ENCODE peak calls at places on chromosome 15, in four cellular contexts. H, A, N and I are unnamed samples.

GRCh38 chr15:51878446-51879386 is 49.3 kb downstream of the TMOD3 start:
- DNase-seq in H (peak; percentile 97), A (no peak), N (no peak), I (peak; percentile 62)

GRCh38 chr15:78617131-78617915 is 3.5 kb downstream of the CHRNA3 start:
- DNase-seq in H (no peak), A (peak; percentile 22), N (no peak), I (no peak)

GRCh38 chr15:54208786-54209185 is 230.5 kb downstream of the UNC13C start:
- DNase-seq in H (no peak), A (no peak), N (no peak), I (no peak)

GRCh38 chr15:79073336-79073735 is 17.2 kb downstream of the RASGRF1 start:
- DNase-seq in H (no peak), A (no peak), N (no peak), I (no peak)

GRCh38 chr15:67176195-67176971 is 78.1 kb downstream of the AAGAB start:
- DNase-seq in H (no peak), A (peak; percentile 88), N (no peak), I (no peak)

GRCh38 chr15:95085056-95085455 is 853.7 kb downstream of the MCTP2 start:
- DNase-seq in H (no peak), A (no peak), N (no peak), I (no peak)

GRCh38 chr15:48794697-48795134 is 16.2 kb downstream of the CEP152 start:
- DNase-seq in H (peak; percentile 47), A (no peak), N (no peak), I (no peak)

GRCh38 chr15:63968700-63969099 is 77.6 kb downstream of the DAPK2 start:
- DNase-seq in H (no peak), A (no peak), N (no peak), I (no peak)

GRCh38 chr15:29088666-29089065 is 181.0 kb downstream of the NSMCE3 start:
- DNase-seq in H (no peak), A (no peak), N (no peak), I (no peak)

GRCh38 chr15:89499156-89499555 is 2.8 kb upstream of the RHCG start:
- DNase-seq in H (no peak), A (no peak), N (no peak), I (no peak)

GRCh38 chr15:66630801-66631351 is 65.1 kb upstream of the LCTL start:
- DNase-seq in H (no peak), A (no peak), N (no peak), I (no peak)

GRCh38 chr15:73368301-73369072 is at the start of gene HCN4:
- DNase-seq in H (no peak), A (no peak), N (no peak), I (no peak)

GRCh38 chr15:52003710-52004109 is 15.3 kb upstream of the MAPK6 start:
- DNase-seq in H (peak; percentile 28), A (no peak), N (no peak), I (no peak)

GRCh38 chr15:29970402-29970695 is 112.4 kb upstream of the GOLGA8J start:
- DNase-seq in H (no peak), A (no peak), N (no peak), I (no peak)

GRCh38 chr15:66235866-66236265 is 17.7 kb downstream of the MEGF11 start:
- DNase-seq in H (no peak), A (no peak), N (no peak), I (no peak)

DNA sequence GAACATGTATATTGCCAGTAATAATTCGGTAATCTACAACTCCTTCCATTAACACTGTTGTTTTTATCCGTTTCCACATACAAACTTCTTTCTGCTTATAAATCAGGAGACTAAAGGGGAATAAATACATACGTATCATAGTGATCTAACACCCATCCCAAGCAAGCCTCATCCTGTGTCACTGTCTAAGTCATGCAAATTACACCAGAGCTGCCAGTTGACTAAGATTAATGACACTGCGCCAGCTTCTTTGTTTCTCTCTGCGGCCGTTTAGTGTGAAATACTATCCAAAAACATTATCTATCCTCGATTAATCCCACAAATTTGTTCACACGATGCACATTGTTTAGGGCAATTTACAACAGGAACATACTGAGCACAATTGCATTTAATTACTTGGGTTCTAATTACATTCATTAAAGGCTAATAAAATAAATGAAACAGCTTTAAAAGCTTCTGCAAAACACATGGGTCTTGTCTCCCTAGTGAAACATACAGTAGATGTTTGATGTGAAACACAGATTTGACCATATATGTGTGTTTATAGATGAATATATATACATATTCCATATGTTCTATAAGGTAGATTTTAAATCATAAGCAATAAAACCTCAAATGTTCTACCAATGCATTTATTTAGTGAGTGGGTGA is 51.8 kb upstream of the CDIN1 start:
- DNase-seq in H (peak; percentile 1), A (no peak), N (no peak), I (peak; percentile 22)
- H3K4me3 ChIP-seq in H (no peak overlapping the region), A (no peak overlapping the region), N (no peak overlapping the region), I (no peak overlapping the region)

DNA sequence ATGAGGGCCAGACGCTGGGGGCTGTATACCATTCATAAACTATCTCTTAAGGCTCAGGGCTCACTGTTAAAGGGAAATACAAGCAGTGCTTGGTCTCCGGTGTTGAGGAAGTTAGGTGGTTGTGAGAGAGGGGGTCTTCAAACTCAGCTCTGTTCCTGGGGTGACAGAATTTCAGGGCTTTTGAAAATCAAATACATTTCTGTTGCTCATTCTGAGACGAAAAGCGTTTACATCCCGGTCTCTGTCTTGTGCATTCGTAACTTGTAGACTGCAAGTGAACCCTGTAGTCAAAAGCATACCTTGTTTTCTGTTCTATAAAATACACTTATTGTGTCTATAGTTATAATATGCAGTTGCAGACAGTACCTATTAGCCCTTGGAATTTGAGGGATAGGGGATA is 1.7 kb downstream of the SLCO3A1 start:
- DNase-seq in H (no peak), A (no peak), N (no peak), I (no peak)
- H3K4me3 ChIP-seq in H (peak overlapping the region; percentile 80), A (peak overlapping the region; percentile 80), N (peak overlapping the region; percentile 34), I (no peak overlapping the region)

GRCh38 chr15:75195766-75196241 is 5.9 kb upstream of the C15orf39 start:
- DNase-seq in H (no peak), A (no peak), N (no peak), I (no peak)
- H3K4me3 ChIP-seq in H (no peak overlapping the region), A (no peak overlapping the region), N (no peak overlapping the region), I (no peak overlapping the region)

DNA sequence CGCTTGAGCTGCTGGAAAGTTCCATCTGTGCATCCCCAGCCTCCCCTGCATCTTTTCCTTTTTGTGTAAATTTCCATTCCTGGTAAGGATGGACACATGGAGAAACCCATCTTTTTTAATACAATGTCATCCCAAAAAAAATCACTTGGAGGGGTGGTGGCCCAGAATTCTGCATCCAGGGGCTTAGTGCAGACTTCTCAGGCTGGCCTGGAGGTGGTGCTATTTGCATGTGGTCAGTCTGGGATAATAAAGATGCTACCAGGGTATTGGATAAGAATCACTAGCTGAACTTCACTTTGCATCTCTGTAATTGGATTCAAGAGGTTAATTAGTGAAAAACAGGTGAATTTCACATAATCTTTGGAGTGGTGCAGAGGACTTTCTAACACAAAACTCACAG is 1.8 kb upstream of the ZSCAN2 start:
- DNase-seq in H (peak; percentile 68), A (peak; percentile 37), N (no peak), I (peak; percentile 32)
- H3K4me3 ChIP-seq in H (no peak overlapping the region), A (no peak overlapping the region), N (no peak overlapping the region), I (no peak overlapping the region)